ENCODE peak calls at places on chromosomes 12 and 14, in four cellular contexts. M is NCI-H226, P is stomach, L is amniotic epithelial cell. R is an unnamed sample.

GRCh38 chr14:69839661-69840060 is 39.6 kb upstream of the SMOC1 start:
- DNase-seq in L (no peak), P (no peak), M (no peak), R (no peak)

GRCh38 chr12:65945457-65945856 is 121.2 kb downstream of the HMGA2 start:
- DNase-seq in P (no peak), L (no peak), M (no peak), R (no peak)

GRCh38 chr14:71187633-71188356 is 280.5 kb downstream of the PCNX1 start:
- DNase-seq in P (no peak), M (no peak), L (no peak), R (peak; percentile 14)

GRCh38 chr12:25806271-25806670 is 152.2 kb upstream of the RASSF8 start:
- DNase-seq in M (no peak), P (no peak), L (no peak), R (peak; percentile 52)

GRCh38 chr12:14099994-14100393 is 118.6 kb upstream of the GRIN2B start:
- DNase-seq in L (no peak), P (no peak), M (no peak), R (no peak)

GRCh38 chr12:2046959-2047358 is 5.8 kb upstream of the CACNA1C start:
- DNase-seq in P (no peak), L (no peak), M (no peak), R (no peak)

GRCh38 chr14:61152851-61153364 is 128.2 kb downstream of the TMEM30B start:
- DNase-seq in L (peak; percentile 74), M (peak; percentile 71), P (no peak), R (peak; percentile 65)

GRCh38 chr14:43475762-43476161 is 1031.3 kb downstream of the FSCB start:
- DNase-seq in P (no peak), M (no peak), L (peak; percentile 12), R (no peak)

GRCh38 chr12:55068416-55069010 is 48.7 kb downstream of the NEUROD4 start:
- DNase-seq in P (no peak), L (peak; percentile 55), M (peak; percentile 49), R (peak; percentile 60)

GRCh38 chr14:68689426-68689825 is 103.4 kb downstream of the ZFP36L1 start:
- DNase-seq in P (no peak), M (no peak), L (no peak), R (no peak)

GRCh38 chr12:14214495-14214894 is 151.0 kb upstream of the ATF7IP start:
- DNase-seq in L (no peak), M (no peak), P (no peak), R (no peak)

GRCh38 chr12:27644446-27644845 is 51.8 kb upstream of the REP15 start:
- DNase-seq in L (peak; percentile 65), P (no peak), M (no peak), R (peak; percentile 75)

GRCh38 chr12:6532927-6533652 is 1.2 kb upstream of the GAPDH start:
- DNase-seq in L (peak; percentile 50), P (peak; percentile 65), M (peak; percentile 77), R (peak; percentile 62)

GRCh38 chr12:101552277-101552676 is 42.5 kb upstream of the MYBPC1 start:
- DNase-seq in M (peak; percentile 24), P (no peak), L (peak; percentile 0), R (peak; percentile 90)

GRCh38 chr12:86050010-86050409 is 175.9 kb downstream of the NTS start:
- DNase-seq in M (no peak), P (no peak), L (no peak), R (no peak)

GRCh38 chr14:24426912-24427536 is 2.4 kb downstream of the CBLN3 start:
- DNase-seq in P (peak; percentile 78), M (no peak), L (no peak), R (no peak)

GRCh38 chr12:48827513-48828096 is 9.3 kb downstream of the CACNB3 start:
- DNase-seq in M (no peak), L (no peak), P (no peak), R (no peak)

GRCh38 chr12:121465921-121466799 is 66.2 kb downstream of the RNF34 start:
- DNase-seq in P (peak; percentile 29), L (no peak), M (no peak), R (peak; percentile 19)